ENCODE peak calls at places on chromosomes 1 and 21, in five cellular contexts. D, Y, P, T and W are unnamed samples.

GRCh38 chr1:214420833-214421232 is 130.6 kb downstream of the PTPN14 start:
- DNase-seq in D (no peak), Y (no peak), P (no peak), T (no peak), W (no peak)

GRCh38 chr1:51306950-51307349 is 23.4 kb downstream of the TTC39A start:
- DNase-seq in D (no peak), Y (no peak), P (no peak), T (no peak), W (no peak)

GRCh38 chr1:24324903-24325302 is 5.7 kb downstream of the GRHL3 start:
- DNase-seq in D (no peak), Y (no peak), P (no peak), T (no peak), W (no peak)

GRCh38 chr1:208235983-208236761 is 8.0 kb downstream of the PLXNA2 start:
- DNase-seq in D (no peak), Y (no peak), P (no peak), T (peak), W (no peak)

GRCh38 chr1:228050571-228051181 is 31.8 kb upstream of the ARF1 start:
- DNase-seq in D (no peak), Y (no peak), P (peak), T (no peak), W (no peak)

GRCh38 chr1:168372857-168373520 is 92.3 kb downstream of the TBX19 start:
- DNase-seq in D (no peak), Y (no peak), P (no peak), T (no peak), W (no peak)

GRCh38 chr1:145823565-145824498 is at the start of the genes POLR3C and RNF115:
- DNase-seq in D (peak), Y (peak), P (peak), T (peak), W (peak)

GRCh38 chr1:31757204-31757679 is 6.9 kb downstream of the ADGRB2 start:
- DNase-seq in D (no peak), Y (no peak), P (no peak), T (no peak), W (no peak)

GRCh38 chr1:221611930-221612777 is 129.7 kb downstream of the DUSP10 start:
- DNase-seq in D (no peak), Y (no peak), P (no peak), T (peak), W (no peak)

GRCh38 chr1:12132078-12132477 is 34.7 kb upstream of the TNFRSF1B start:
- DNase-seq in D (no peak), Y (no peak), P (no peak), T (no peak), W (peak)

GRCh38 chr1:230972855-230973271 is 5.8 kb downstream of the TTC13 start:
- DNase-seq in D (no peak), Y (peak), P (peak), T (no peak), W (no peak)

GRCh38 chr1:116931016-116931918 is 21.6 kb downstream of the PTGFRN start:
- DNase-seq in D (no peak), Y (no peak), P (no peak), T (no peak), W (no peak)

GRCh38 chr1:21510885-21511578 is 1.8 kb downstream of the ALPL start:
- DNase-seq in D (no peak), Y (no peak), P (no peak), T (no peak), W (no peak)

GRCh38 chr1:204466416-204467405 is 27.9 kb downstream of the PIK3C2B start:
- DNase-seq in D (no peak), Y (no peak), P (no peak), T (peak), W (no peak)

GRCh38 chr1:169601096-169601881 is 15.0 kb upstream of the F5 start:
- DNase-seq in D (peak), Y (no peak), P (no peak), T (no peak), W (no peak)

GRCh38 chr1:169102567-169102966 is 3.9 kb upstream of the ATP1B1 start:
- DNase-seq in D (no peak), Y (no peak), P (no peak), T (no peak), W (peak)

GRCh38 chr1:63662846-63663245 is 69.6 kb downstream of the PGM1 start:
- DNase-seq in D (no peak), Y (no peak), P (no peak), T (no peak), W (peak)

GRCh38 chr1:235073331-235073967 is 55.2 kb downstream of the TOMM20 start:
- DNase-seq in D (no peak), Y (no peak), P (no peak), T (peak), W (peak)

GRCh38 chr1:29520571-29521437 is 284.5 kb downstream of the PTPRU start:
- DNase-seq in D (no peak), Y (no peak), P (no peak), T (no peak), W (no peak)

GRCh38 chr1:15207829-15208429 is 39.1 kb upstream of the FHAD1 start:
- DNase-seq in D (no peak), Y (no peak), P (no peak), T (no peak), W (no peak)

GRCh38 chr1:230322421-230322756 is 103.7 kb downstream of the PGBD5 start:
- DNase-seq in D (no peak), Y (no peak), P (no peak), T (no peak), W (no peak)

GRCh38 chr21:25626752-25627151 is 12.3 kb upstream of the JAM2 start:
- DNase-seq in D (no peak), Y (no peak), P (no peak), T (peak), W (no peak)

GRCh38 chr1:62368989-62369388 is 49.8 kb upstream of the KANK4 start:
- DNase-seq in D (no peak), Y (no peak), P (no peak), T (no peak), W (no peak)

GRCh38 chr1:168879906-168880734 is 151.1 kb upstream of the DPT start:
- DNase-seq in D (no peak), Y (no peak), P (no peak), T (peak), W (no peak)

GRCh38 chr1:221987860-221988520 is 246.1 kb upstream of the DUSP10 start:
- DNase-seq in D (no peak), Y (no peak), P (no peak), T (no peak), W (peak)

GRCh38 chr21:42233067-42233981 is 14.4 kb downstream of the ABCG1 start:
- DNase-seq in D (peak), Y (peak), P (peak), T (peak), W (no peak)

GRCh38 chr1:247209306-247209900 is 37.6 kb upstream of the ZNF124 start:
- DNase-seq in D (no peak), Y (no peak), P (no peak), T (no peak), W (no peak)